ENCODE peak calls at places on chromosomes 11 and 22, in seven cellular contexts. One of them, this sample, is unnamed.

GRCh38 chr11:124415356-124415923 is 9.2 kb downstream of the OR8B4 start:
- DNase-seq in neuronal stem cell: peak; percentile 20
- DNase-seq in mesendoderm: peak; percentile 45
- DNase-seq in mesenchymal stem cell: peak; percentile 51
- DNase-seq in H1: no peak
- DNase-seq in IMR-90: peak; percentile 69
- DNase-seq in H9: no peak
- DNase-seq in this sample: peak; percentile 68

GRCh38 chr11:45024846-45025623 is 74.4 kb upstream of the TP53I11 start:
- DNase-seq in H9: no peak
- DNase-seq in mesenchymal stem cell: no peak
- DNase-seq in IMR-90: no peak
- DNase-seq in H1: no peak
- DNase-seq in neuronal stem cell: no peak
- DNase-seq in mesendoderm: no peak
- DNase-seq in this sample: no peak

GRCh38 chr11:116471608-116472007 is 301.2 kb downstream of the BUD13 start:
- DNase-seq in H1: no peak
- DNase-seq in mesenchymal stem cell: no peak
- DNase-seq in IMR-90: peak; percentile 3
- DNase-seq in neuronal stem cell: no peak
- DNase-seq in H9: no peak
- DNase-seq in mesendoderm: peak; percentile 75
- DNase-seq in this sample: peak; percentile 56

GRCh38 chr22:46043816-46044717 is 67.1 kb upstream of the WNT7B start:
- DNase-seq in IMR-90: no peak
- DNase-seq in neuronal stem cell: no peak
- DNase-seq in H9: peak; percentile 72
- DNase-seq in H1: peak; percentile 64
- DNase-seq in mesenchymal stem cell: no peak
- DNase-seq in mesendoderm: peak; percentile 33
- DNase-seq in this sample: no peak

GRCh38 chr11:67276821-67277230 is 10.6 kb downstream of the GRK2 start:
- DNase-seq in H1: no peak
- DNase-seq in IMR-90: peak; percentile 45
- DNase-seq in H9: peak; percentile 71
- DNase-seq in mesenchymal stem cell: no peak
- DNase-seq in mesendoderm: peak; percentile 61
- DNase-seq in neuronal stem cell: no peak
- DNase-seq in this sample: no peak

GRCh38 chr22:44031111-44031963 is 7.2 kb downstream of the PARVB start:
- DNase-seq in IMR-90: no peak
- DNase-seq in neuronal stem cell: no peak
- DNase-seq in mesendoderm: no peak
- DNase-seq in mesenchymal stem cell: no peak
- DNase-seq in H1: no peak
- DNase-seq in H9: no peak
- DNase-seq in this sample: no peak

GRCh38 chr11:20564811-20565210 is 34.6 kb upstream of the SLC6A5 start:
- DNase-seq in mesendoderm: no peak
- DNase-seq in IMR-90: no peak
- DNase-seq in neuronal stem cell: no peak
- DNase-seq in H9: no peak
- DNase-seq in mesenchymal stem cell: no peak
- DNase-seq in H1: no peak
- DNase-seq in this sample: no peak

GRCh38 chr11:122655527-122656072 is at the start of gene UBASH3B:
- DNase-seq in neuronal stem cell: peak; percentile 79
- DNase-seq in IMR-90: peak; percentile 89
- DNase-seq in H9: peak; percentile 91
- DNase-seq in mesenchymal stem cell: peak; percentile 92
- DNase-seq in mesendoderm: peak; percentile 92
- DNase-seq in H1: peak; percentile 81
- DNase-seq in this sample: peak; percentile 92

GRCh38 chr11:72439455-72439854 is 5.1 kb upstream of the CLPB start:
- DNase-seq in neuronal stem cell: no peak
- DNase-seq in H9: no peak
- DNase-seq in mesenchymal stem cell: peak; percentile 71
- DNase-seq in IMR-90: peak; percentile 63
- DNase-seq in mesendoderm: no peak
- DNase-seq in H1: no peak
- DNase-seq in this sample: no peak

GRCh38 chr11:59611570-59612565 is 3.7 kb downstream of the OSBP start:
- DNase-seq in mesenchymal stem cell: peak; percentile 9
- DNase-seq in neuronal stem cell: no peak
- DNase-seq in IMR-90: peak; percentile 67
- DNase-seq in H9: no peak
- DNase-seq in H1: no peak
- DNase-seq in mesendoderm: no peak
- DNase-seq in this sample: peak; percentile 51

GRCh38 chr22:30856699-30857098 is 111.9 kb downstream of the MORC2 start:
- DNase-seq in neuronal stem cell: no peak
- DNase-seq in mesenchymal stem cell: no peak
- DNase-seq in IMR-90: no peak
- DNase-seq in H1: no peak
- DNase-seq in mesendoderm: no peak
- DNase-seq in H9: no peak
- DNase-seq in this sample: no peak

GRCh38 chr11:32892355-32893090 is at the start of gene QSER1:
- DNase-seq in H1: peak; percentile 83
- DNase-seq in neuronal stem cell: peak; percentile 72
- DNase-seq in mesendoderm: peak; percentile 77
- DNase-seq in mesenchymal stem cell: peak; percentile 65
- DNase-seq in H9: peak; percentile 76
- DNase-seq in IMR-90: peak; percentile 41
- DNase-seq in this sample: peak; percentile 49

GRCh38 chr11:119902656-119903181 is 173.7 kb upstream of the NECTIN1 start:
- DNase-seq in H9: no peak
- DNase-seq in mesendoderm: no peak
- DNase-seq in mesenchymal stem cell: no peak
- DNase-seq in IMR-90: no peak
- DNase-seq in H1: no peak
- DNase-seq in neuronal stem cell: no peak
- DNase-seq in this sample: no peak

GRCh38 chr22:30743257-30744020 is 48.8 kb downstream of the OSBP2 start:
- DNase-seq in neuronal stem cell: no peak
- DNase-seq in H9: no peak
- DNase-seq in IMR-90: no peak
- DNase-seq in mesendoderm: no peak
- DNase-seq in mesenchymal stem cell: no peak
- DNase-seq in H1: no peak
- DNase-seq in this sample: no peak

GRCh38 chr22:45376703-45377102 is 36.7 kb downstream of the SMC1B start:
- DNase-seq in H9: no peak
- DNase-seq in neuronal stem cell: no peak
- DNase-seq in IMR-90: no peak
- DNase-seq in mesendoderm: no peak
- DNase-seq in mesenchymal stem cell: no peak
- DNase-seq in H1: no peak
- DNase-seq in this sample: no peak

GRCh38 chr11:125871391-125872137 is 15.9 kb upstream of the HYLS1 start:
- DNase-seq in mesenchymal stem cell: peak; percentile 46
- DNase-seq in neuronal stem cell: no peak
- DNase-seq in H1: peak; percentile 87
- DNase-seq in H9: peak; percentile 77
- DNase-seq in IMR-90: peak; percentile 31
- DNase-seq in mesendoderm: peak; percentile 73
- DNase-seq in this sample: peak; percentile 43

GRCh38 chr11:87219266-87219665 is 181.5 kb downstream of the TMEM135 start:
- DNase-seq in H1: no peak
- DNase-seq in IMR-90: no peak
- DNase-seq in mesenchymal stem cell: no peak
- DNase-seq in mesendoderm: peak; percentile 68
- DNase-seq in neuronal stem cell: no peak
- DNase-seq in H9: no peak
- DNase-seq in this sample: no peak

DNA sequence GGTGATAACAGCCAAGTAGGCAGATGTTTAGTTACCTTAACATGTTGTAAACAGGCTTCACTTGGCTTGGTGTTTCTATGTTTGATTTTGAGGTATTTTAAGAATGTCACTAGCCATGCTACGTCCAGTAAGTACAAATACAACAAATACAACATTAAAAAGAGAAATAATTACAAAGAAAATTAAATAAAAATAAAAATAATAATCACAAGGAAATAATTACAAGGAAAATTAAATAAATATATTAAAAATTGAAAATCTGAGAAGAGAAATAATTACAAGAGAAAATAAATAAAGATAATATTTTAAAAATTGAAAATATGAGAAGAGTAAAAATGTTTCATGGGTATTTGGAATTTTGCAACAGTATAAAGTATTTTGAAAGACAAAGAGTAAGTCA is 103.9 kb downstream of the GUCY1A2 start:
- DNase-seq in mesenchymal stem cell: no peak
- DNase-seq in neuronal stem cell: no peak
- DNase-seq in IMR-90: no peak
- DNase-seq in H1: no peak
- DNase-seq in H9: no peak
- DNase-seq in mesendoderm: no peak
- DNase-seq in this sample: no peak
- H3K18ac ChIP-seq in mesenchymal stem cell: no peak overlapping the region
- H3K18ac ChIP-seq in neuronal stem cell: no peak overlapping the region
- H3K18ac ChIP-seq in IMR-90: no peak overlapping the region
- H3K18ac ChIP-seq in H1: no peak overlapping the region
- H3K18ac ChIP-seq in H9: no peak overlapping the region
- H3K18ac ChIP-seq in mesendoderm: no peak overlapping the region
- H3K18ac ChIP-seq in this sample: no peak overlapping the region

GRCh38 chr11:43923327-43924111 is 18.9 kb upstream of the C11orf96 start:
- DNase-seq in mesendoderm: peak; percentile 73
- DNase-seq in IMR-90: peak; percentile 92
- DNase-seq in neuronal stem cell: no peak
- DNase-seq in H1: no peak
- DNase-seq in H9: no peak
- DNase-seq in mesenchymal stem cell: peak; percentile 97
- DNase-seq in this sample: no peak

GRCh38 chr11:43922974-43923326 is 19.5 kb upstream of the C11orf96 start:
- DNase-seq in H1: no peak
- DNase-seq in mesendoderm: no peak
- DNase-seq in mesenchymal stem cell: no peak
- DNase-seq in IMR-90: no peak
- DNase-seq in neuronal stem cell: no peak
- DNase-seq in H9: no peak
- DNase-seq in this sample: no peak

GRCh38 chr11:43925932-43926505 is 16.4 kb upstream of the C11orf96 start:
- DNase-seq in neuronal stem cell: no peak
- DNase-seq in H1: no peak
- DNase-seq in IMR-90: no peak
- DNase-seq in H9: no peak
- DNase-seq in mesenchymal stem cell: no peak
- DNase-seq in mesendoderm: no peak
- DNase-seq in this sample: no peak

GRCh38 chr11:43925063-43925931 is 17.1 kb upstream of the C11orf96 start:
- DNase-seq in IMR-90: peak; percentile 34
- DNase-seq in H9: no peak
- DNase-seq in mesenchymal stem cell: peak; percentile 40
- DNase-seq in mesendoderm: no peak
- DNase-seq in H1: no peak
- DNase-seq in neuronal stem cell: no peak
- DNase-seq in this sample: no peak

GRCh38 chr11:43924112-43924855 is 18.2 kb upstream of the C11orf96 start:
- DNase-seq in mesenchymal stem cell: no peak
- DNase-seq in H9: peak; percentile 71
- DNase-seq in IMR-90: no peak
- DNase-seq in mesendoderm: no peak
- DNase-seq in H1: no peak
- DNase-seq in neuronal stem cell: no peak
- DNase-seq in this sample: peak; percentile 58
- H3K18ac ChIP-seq in mesenchymal stem cell: peak overlapping the region; percentile 95
- H3K18ac ChIP-seq in H9: no peak overlapping the region
- H3K18ac ChIP-seq in IMR-90: peak overlapping the region; percentile 87
- H3K18ac ChIP-seq in mesendoderm: no peak overlapping the region
- H3K18ac ChIP-seq in H1: no peak overlapping the region
- H3K18ac ChIP-seq in neuronal stem cell: peak overlapping the region; percentile 95
- H3K18ac ChIP-seq in this sample: peak overlapping the region; percentile 7

GRCh38 chr22:36191106-36191836 is 10.3 kb downstream of the APOL4 start:
- DNase-seq in mesendoderm: no peak
- DNase-seq in IMR-90: peak; percentile 64
- DNase-seq in H9: no peak
- DNase-seq in H1: no peak
- DNase-seq in neuronal stem cell: no peak
- DNase-seq in mesenchymal stem cell: no peak
- DNase-seq in this sample: no peak
- H3K18ac ChIP-seq in mesendoderm: no peak overlapping the region
- H3K18ac ChIP-seq in IMR-90: no peak overlapping the region
- H3K18ac ChIP-seq in H9: no peak overlapping the region
- H3K18ac ChIP-seq in H1: no peak overlapping the region
- H3K18ac ChIP-seq in neuronal stem cell: no peak overlapping the region
- H3K18ac ChIP-seq in mesenchymal stem cell: no peak overlapping the region
- H3K18ac ChIP-seq in this sample: no peak overlapping the region

GRCh38 chr11:115208808-115209259 is 295.4 kb downstream of the CADM1 start:
- DNase-seq in mesenchymal stem cell: no peak
- DNase-seq in mesendoderm: no peak
- DNase-seq in IMR-90: no peak
- DNase-seq in neuronal stem cell: no peak
- DNase-seq in H1: no peak
- DNase-seq in H9: no peak
- DNase-seq in this sample: no peak

GRCh38 chr11:115202900-115203552 is 301.2 kb downstream of the CADM1 start:
- DNase-seq in mesenchymal stem cell: no peak
- DNase-seq in mesendoderm: no peak
- DNase-seq in IMR-90: no peak
- DNase-seq in neuronal stem cell: no peak
- DNase-seq in H9: no peak
- DNase-seq in H1: no peak
- DNase-seq in this sample: no peak

GRCh38 chr11:115206365-115207022 is 297.7 kb downstream of the CADM1 start:
- DNase-seq in neuronal stem cell: no peak
- DNase-seq in mesendoderm: no peak
- DNase-seq in H9: no peak
- DNase-seq in H1: no peak
- DNase-seq in mesenchymal stem cell: no peak
- DNase-seq in IMR-90: no peak
- DNase-seq in this sample: no peak

GRCh38 chr11:115207166-115207591 is 297.0 kb downstream of the CADM1 start:
- DNase-seq in neuronal stem cell: no peak
- DNase-seq in mesendoderm: peak; percentile 68
- DNase-seq in H1: no peak
- DNase-seq in IMR-90: no peak
- DNase-seq in mesenchymal stem cell: peak; percentile 29
- DNase-seq in H9: no peak
- DNase-seq in this sample: no peak

GRCh38 chr11:115207916-115208315 is 296.3 kb downstream of the CADM1 start:
- DNase-seq in H9: no peak
- DNase-seq in mesenchymal stem cell: no peak
- DNase-seq in H1: no peak
- DNase-seq in neuronal stem cell: no peak
- DNase-seq in mesendoderm: no peak
- DNase-seq in IMR-90: no peak
- DNase-seq in this sample: no peak
- H3K18ac ChIP-seq in H9: no peak overlapping the region
- H3K18ac ChIP-seq in mesenchymal stem cell: no peak overlapping the region
- H3K18ac ChIP-seq in H1: no peak overlapping the region
- H3K18ac ChIP-seq in neuronal stem cell: no peak overlapping the region
- H3K18ac ChIP-seq in mesendoderm: no peak overlapping the region
- H3K18ac ChIP-seq in IMR-90: no peak overlapping the region
- H3K18ac ChIP-seq in this sample: no peak overlapping the region

GRCh38 chr11:134783219-134783618 is 371.2 kb upstream of the B3GAT1 start:
- DNase-seq in H1: no peak
- DNase-seq in mesenchymal stem cell: no peak
- DNase-seq in mesendoderm: no peak
- DNase-seq in neuronal stem cell: no peak
- DNase-seq in H9: no peak
- DNase-seq in IMR-90: no peak
- DNase-seq in this sample: no peak
- H3K18ac ChIP-seq in H1: no peak overlapping the region
- H3K18ac ChIP-seq in mesenchymal stem cell: no peak overlapping the region
- H3K18ac ChIP-seq in mesendoderm: no peak overlapping the region
- H3K18ac ChIP-seq in neuronal stem cell: no peak overlapping the region
- H3K18ac ChIP-seq in H9: no peak overlapping the region
- H3K18ac ChIP-seq in IMR-90: no peak overlapping the region
- H3K18ac ChIP-seq in this sample: no peak overlapping the region

GRCh38 chr11:91011503-91011902 is 788.7 kb upstream of the CHORDC1 start:
- DNase-seq in neuronal stem cell: no peak
- DNase-seq in mesenchymal stem cell: no peak
- DNase-seq in mesendoderm: no peak
- DNase-seq in H9: no peak
- DNase-seq in H1: no peak
- DNase-seq in IMR-90: no peak
- DNase-seq in this sample: no peak
- H3K18ac ChIP-seq in neuronal stem cell: no peak overlapping the region
- H3K18ac ChIP-seq in mesenchymal stem cell: no peak overlapping the region
- H3K18ac ChIP-seq in mesendoderm: no peak overlapping the region
- H3K18ac ChIP-seq in H9: no peak overlapping the region
- H3K18ac ChIP-seq in H1: no peak overlapping the region
- H3K18ac ChIP-seq in IMR-90: no peak overlapping the region
- H3K18ac ChIP-seq in this sample: no peak overlapping the region

This sample was measured in trophoblast cell.